ENCODE peak calls at places on chromosomes 7 and 10, in six cellular contexts. V is HepG2, S is HCT116, A is K562, D is GM12878, N is H1. G is an unnamed sample.

GRCh38 chr7:138961159-138961558 is 20.0 kb downstream of the KIAA1549 start:
- DNase-seq in A (no peak), D (no peak), V (no peak), S (no peak), N (no peak), G (no peak)

GRCh38 chr7:150983893-150984368 is 5.8 kb upstream of the KCNH2 start:
- DNase-seq in V (no peak), D (no peak), A (peak; percentile 86), S (no peak), N (peak; percentile 78), G (peak; percentile 63)

GRCh38 chr7:2037805-2038635 is 194.7 kb downstream of the MAD1L1 start:
- DNase-seq in S (no peak), V (no peak), N (no peak), D (peak; percentile 43), A (peak; percentile 49), G (no peak)

GRCh38 chr10:85927952-85928677 is 438.5 kb downstream of the GRID1 start:
- DNase-seq in N (no peak), V (no peak), A (no peak), S (no peak), D (no peak), G (no peak)

GRCh38 chr7:14899065-14899464 is 3.5 kb downstream of the DGKB start:
- DNase-seq in V (no peak), S (no peak), N (no peak), D (no peak), A (no peak), G (no peak)

GRCh38 chr10:88027570-88027969 is 164.1 kb downstream of the PTEN start:
- DNase-seq in V (no peak), A (no peak), S (no peak), N (no peak), D (peak; percentile 37), G (no peak)

GRCh38 chr10:30591249-30591670 is 38.3 kb downstream of the LYZL2 start:
- DNase-seq in S (peak; percentile 37), D (no peak), V (peak; percentile 65), N (no peak), A (peak; percentile 77), G (peak; percentile 20)

GRCh38 chr7:94288091-94288490 is 106.6 kb upstream of the COL1A2 start:
- DNase-seq in A (no peak), N (no peak), S (no peak), V (no peak), D (no peak), G (no peak)

GRCh38 chr10:117590516-117590915 is 48.0 kb downstream of the EMX2 start:
- DNase-seq in V (no peak), N (no peak), A (no peak), D (no peak), S (no peak), G (no peak)

GRCh38 chr7:66167773-66168367 is 37.3 kb upstream of the TPST1 start:
- DNase-seq in A (no peak), S (no peak), V (peak; percentile 31), N (no peak), D (no peak), G (no peak)

GRCh38 chr10:96448558-96448957 is 65.2 kb downstream of the TLL2 start:
- DNase-seq in S (no peak), V (no peak), N (no peak), A (no peak), D (no peak), G (no peak)

GRCh38 chr7:15888090-15888489 is 201.6 kb upstream of the MEOX2 start:
- DNase-seq in D (no peak), S (no peak), V (no peak), N (no peak), A (no peak), G (no peak)

GRCh38 chr7:7099584-7100014 is 82.7 kb upstream of the C1GALT1 start:
- DNase-seq in N (peak; percentile 75), A (peak; percentile 93), S (peak; percentile 86), D (no peak), V (peak; percentile 95), G (peak; percentile 99)

GRCh38 chr10:43814611-43815010 is 165.9 kb upstream of the ZNF32 start:
- DNase-seq in A (no peak), S (no peak), D (no peak), N (no peak), V (no peak), G (no peak)

GRCh38 chr7:6160191-6160623 is 112.2 kb downstream of the CYTH3 start:
- DNase-seq in A (no peak), S (no peak), N (peak; percentile 60), V (no peak), D (no peak), G (peak; percentile 28)

GRCh38 chr10:105974803-105975456 is 1189.6 kb downstream of the SORCS1 start:
- DNase-seq in S (no peak), D (no peak), N (no peak), V (no peak), A (no peak), G (peak; percentile 1)

GRCh38 chr10:22023508-22023907 is 20.0 kb upstream of the DNAJC1 start:
- DNase-seq in V (no peak), N (no peak), A (no peak), D (no peak), S (no peak), G (no peak)

GRCh38 chr7:155398944-155399343 is 59.0 kb upstream of the EN2 start:
- DNase-seq in A (peak; percentile 49), D (no peak), V (no peak), N (no peak), S (no peak), G (no peak)

GRCh38 chr10:77290528-77291155 is 347.0 kb downstream of the KCNMA1 start:
- DNase-seq in D (no peak), N (no peak), S (no peak), V (no peak), A (no peak), G (no peak)

GRCh38 chr7:93949468-93949867 is 27.9 kb downstream of the GNG11 start:
- DNase-seq in A (no peak), N (no peak), S (no peak), D (no peak), V (no peak), G (no peak)

GRCh38 chr7:44305564-44306507 is 19.6 kb downstream of the CAMK2B start:
- DNase-seq in V (no peak), D (no peak), A (no peak), S (no peak), N (peak; percentile 32), G (no peak)
- H3K4me3 ChIP-seq in V (no peak overlapping the region), D (no peak overlapping the region), A (no peak overlapping the region), S (no peak overlapping the region), N (no peak overlapping the region), G (no peak overlapping the region)

GRCh38 chr7:3198316-3198715 is 102.7 kb upstream of the SDK1 start:
- DNase-seq in N (no peak), V (no peak), S (no peak), D (no peak), A (no peak), G (no peak)

GRCh38 chr7:3200504-3200903 is 100.5 kb upstream of the SDK1 start:
- DNase-seq in A (peak; percentile 10), N (peak; percentile 71), S (peak; percentile 12), V (peak; percentile 65), D (no peak), G (peak; percentile 64)

GRCh38 chr7:3204526-3204925 is 96.5 kb upstream of the SDK1 start:
- DNase-seq in V (no peak), N (peak; percentile 35), A (no peak), S (no peak), D (no peak), G (no peak)

GRCh38 chr7:3201937-3202715 is 98.9 kb upstream of the SDK1 start:
- DNase-seq in V (no peak), S (no peak), A (no peak), N (no peak), D (no peak), G (no peak)

GRCh38 chr7:3201306-3201705 is 99.7 kb upstream of the SDK1 start:
- DNase-seq in A (no peak), S (no peak), D (no peak), V (no peak), N (no peak), G (no peak)
- H3K9ac ChIP-seq in A (no peak overlapping the region), S (no peak overlapping the region), D (no peak overlapping the region), V (no peak overlapping the region), N (no peak overlapping the region), G (no peak overlapping the region)

GRCh38 chr7:121391686-121392085 is 4.4 kb downstream of the FAM3C start:
- DNase-seq in D (no peak), A (no peak), N (no peak), V (no peak), S (no peak), G (no peak)
- TF ChIP-seq ZNF274 in D (no peak), A (no peak), N (no peak), V (no peak), S (no peak), G (no peak)

DNA sequence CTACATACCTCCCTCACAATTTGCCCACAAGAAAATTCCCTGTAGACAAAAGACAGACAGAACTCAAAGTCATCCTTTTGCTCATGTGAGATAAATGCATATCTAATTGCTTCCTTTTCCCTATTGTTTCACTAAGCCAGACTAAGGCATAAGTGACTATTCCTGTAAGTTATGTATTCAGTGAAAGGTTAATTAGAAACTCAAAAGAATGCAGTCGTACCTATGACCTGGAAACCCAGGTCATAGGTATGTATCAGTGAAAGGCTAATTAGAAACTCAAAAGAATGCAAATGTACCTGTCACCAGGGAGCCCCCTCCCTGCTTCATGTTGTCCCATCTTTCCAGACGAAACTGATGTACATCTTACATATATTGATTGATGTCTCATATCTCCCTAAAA is 10.3 kb upstream of the GARS1 start:
- DNase-seq in V (no peak), N (no peak), S (no peak), A (no peak), D (no peak), G (no peak)
- H3K4me3 ChIP-seq in V (no peak overlapping the region), N (peak overlapping the region; percentile 34), S (no peak overlapping the region), A (no peak overlapping the region), D (no peak overlapping the region), G (no peak overlapping the region)

DNA sequence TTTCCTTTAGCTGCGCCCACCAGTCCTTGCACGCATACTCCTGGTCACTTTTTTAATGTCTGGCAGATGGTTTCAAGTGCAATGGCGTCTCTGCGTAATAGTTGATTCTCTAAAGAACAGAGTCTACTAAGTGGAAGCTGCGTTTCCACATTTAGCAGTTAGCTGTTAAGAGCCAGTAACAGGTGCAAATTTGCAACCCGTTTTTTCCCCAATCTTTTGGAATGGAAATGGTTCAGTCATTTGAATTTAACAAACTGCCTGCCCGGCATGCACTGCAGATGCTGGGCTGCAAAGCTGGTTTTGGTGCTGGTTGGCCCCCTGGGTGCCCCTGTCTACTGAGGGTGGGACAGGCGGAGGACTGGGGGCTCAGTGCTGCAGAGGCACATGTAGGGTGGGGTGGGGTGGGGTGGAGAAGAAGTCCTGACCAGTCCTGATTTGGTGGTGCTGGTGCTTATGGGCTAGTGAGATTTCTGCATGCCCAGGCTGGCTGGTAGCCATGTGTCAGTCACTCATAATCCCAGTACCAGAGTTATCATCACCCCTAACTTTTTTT is 43.9 kb downstream of the CUX1 start:
- DNase-seq in V (no peak), N (no peak), A (no peak), D (no peak), S (no peak), G (no peak)
- H3K9ac ChIP-seq in V (no peak overlapping the region), N (peak overlapping the region; percentile 7), A (peak overlapping the region; percentile 8), D (no peak overlapping the region), S (no peak overlapping the region), G (no peak overlapping the region)